ENCODE peak calls at places on chromosome 7, in eight cellular contexts. P is lower lobe of right lung, J is upper lobe of right lung, I is H9, Q is thoracic aorta, M is GM10248, E is foreskin fibroblast, C is Peyer's patch. S is an unnamed sample.

GRCh38 chr7:143285454-143285756 is 647 bp downstream of the TMEM139 start:
- DNase-seq in P (peak), J (peak), I (peak), Q (no peak), M (no peak), E (no peak), C (no peak), S (no peak)

GRCh38 chr7:83021032-83021431 is 141.7 kb downstream of the PCLO start:
- DNase-seq in P (no peak), J (no peak), I (no peak), Q (no peak), M (no peak), E (no peak), C (no peak), S (no peak)

GRCh38 chr7:87747681-87748080 is 119.5 kb downstream of the RUNDC3B start:
- DNase-seq in P (no peak), J (no peak), I (no peak), Q (no peak), M (no peak), E (no peak), C (no peak), S (no peak)

GRCh38 chr7:104272767-104273384 is 55.5 kb upstream of the LHFPL3 start:
- DNase-seq in P (no peak), J (no peak), I (no peak), Q (no peak), M (peak), E (peak), C (no peak), S (no peak)

GRCh38 chr7:117686311-117686935 is 186.8 kb downstream of the CTTNBP2 start:
- DNase-seq in P (no peak), J (no peak), I (no peak), Q (no peak), M (no peak), E (no peak), C (no peak), S (no peak)

GRCh38 chr7:141123522-141123921 is 49.7 kb downstream of the TMEM178B start:
- DNase-seq in P (no peak), J (no peak), I (no peak), Q (no peak), M (no peak), E (no peak), C (no peak), S (no peak)

GRCh38 chr7:80131675-80132435 is 2.8 kb upstream of the GNAI1 start:
- DNase-seq in P (no peak), J (no peak), I (no peak), Q (no peak), M (no peak), E (no peak), C (no peak), S (no peak)

GRCh38 chr7:79454325-79454960 is 976 bp upstream of the MAGI2 start:
- DNase-seq in P (peak), J (peak), I (peak), Q (no peak), M (no peak), E (peak), C (no peak), S (no peak)

GRCh38 chr7:117272360-117272759 is 50.5 kb downstream of the WNT2 start:
- DNase-seq in P (no peak), J (no peak), I (no peak), Q (no peak), M (no peak), E (no peak), C (no peak), S (no peak)

GRCh38 chr7:155543011-155543881 is 3.1 kb downstream of the CNPY1 start:
- DNase-seq in P (no peak), J (no peak), I (peak), Q (no peak), M (no peak), E (no peak), C (no peak), S (no peak)

GRCh38 chr7:155543926-155544325 is 2.4 kb downstream of the CNPY1 start:
- DNase-seq in P (no peak), J (no peak), I (no peak), Q (no peak), M (no peak), E (no peak), C (no peak), S (no peak)

GRCh38 chr7:155547161-155547791 is 917 bp upstream of the CNPY1 start:
- DNase-seq in P (no peak), J (no peak), I (no peak), Q (no peak), M (no peak), E (no peak), C (no peak), S (no peak)

GRCh38 chr7:155544485-155544884 is 1.9 kb downstream of the CNPY1 start:
- DNase-seq in P (no peak), J (no peak), I (no peak), Q (no peak), M (no peak), E (no peak), C (no peak), S (no peak)

GRCh38 chr7:155545348-155545747 is 1.0 kb downstream of the CNPY1 start:
- DNase-seq in P (no peak), J (no peak), I (no peak), Q (no peak), M (no peak), E (no peak), C (no peak), S (no peak)
- TF ChIP-seq CTCF in P (no peak), J (no peak), I (peak), Q (no peak), M (no peak), E (no peak), C (no peak), S (no peak)

DNA sequence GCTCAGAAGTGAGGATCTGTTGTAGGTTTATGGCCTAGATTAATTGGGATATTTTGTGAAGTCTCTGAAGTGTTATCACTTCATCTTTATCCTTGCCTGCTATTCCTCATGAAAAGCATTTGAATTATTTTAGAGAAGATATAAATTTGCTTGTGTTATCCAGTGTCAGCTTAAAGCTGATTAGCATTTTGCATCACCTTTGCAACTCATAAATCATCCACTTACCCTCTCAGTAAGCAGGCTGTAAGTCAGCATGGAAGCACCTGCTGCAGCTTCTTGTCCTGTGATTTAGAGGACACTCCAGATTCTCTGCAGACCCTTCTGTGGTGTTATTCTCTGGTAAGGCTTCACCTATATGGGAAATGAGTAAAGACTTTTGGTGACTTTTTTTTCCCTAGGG is 138.1 kb downstream of the AUTS2 start:
- DNase-seq in P (no peak), J (no peak), I (no peak), Q (no peak), M (no peak), E (no peak), C (no peak), S (no peak)
- TF ChIP-seq CTCF in P (no peak), J (no peak), I (no peak), Q (no peak), M (no peak), E (no peak), C (no peak), S (no peak)

DNA sequence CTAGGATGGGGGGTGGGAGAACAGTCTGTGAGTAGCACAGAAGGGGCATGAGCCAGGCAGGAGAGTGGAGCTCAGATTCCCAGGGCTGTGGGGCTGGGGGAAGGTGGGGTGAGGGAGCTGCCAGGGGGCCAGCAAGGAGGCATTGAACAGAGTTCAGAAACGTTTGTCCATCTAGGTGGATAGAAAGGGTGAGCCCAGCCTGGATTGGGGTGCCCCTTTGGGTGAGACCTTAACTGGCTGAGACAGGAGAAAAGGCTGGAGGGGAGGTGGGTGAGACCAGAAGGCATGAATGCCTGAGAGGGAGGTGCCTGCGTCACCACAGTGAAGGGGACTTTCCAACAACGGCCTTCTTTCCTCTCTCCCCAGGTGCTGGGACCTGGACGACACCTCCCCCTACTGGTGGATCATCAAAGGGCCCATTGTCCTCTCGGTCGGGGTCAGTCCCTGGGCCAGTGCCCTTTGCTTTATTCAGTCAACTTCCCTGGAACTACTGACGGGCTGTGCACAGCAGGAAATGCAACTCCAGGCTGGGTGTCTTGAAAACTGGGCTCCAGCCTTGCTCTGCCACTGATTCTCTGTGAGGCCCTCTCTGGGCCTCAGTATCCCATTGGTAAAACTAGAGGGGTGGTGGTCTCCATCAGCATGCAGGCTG is 11.0 kb downstream of the GHRHR start:
- DNase-seq in P (peak), J (peak), I (peak), Q (no peak), M (peak), E (no peak), C (no peak), S (no peak)
- TF ChIP-seq CTCF in P (peak), J (peak), I (peak), Q (peak), M (peak), E (peak), C (peak), S (peak)

GRCh38 chr7:46776790-46777189 is 805.1 kb downstream of the TNS3 start:
- DNase-seq in P (no peak), J (no peak), I (no peak), Q (no peak), M (no peak), E (no peak), C (no peak), S (no peak)
- TF ChIP-seq CTCF in P (peak), J (peak), I (peak), Q (no peak), M (no peak), E (peak), C (peak), S (no peak)

GRCh38 chr7:156139633-156140032 is 327.4 kb upstream of the SHH start:
- DNase-seq in P (no peak), J (peak), I (no peak), Q (no peak), M (no peak), E (no peak), C (no peak), S (no peak)
- TF ChIP-seq CTCF in P (no peak), J (no peak), I (no peak), Q (no peak), M (no peak), E (no peak), C (no peak), S (no peak)

GRCh38 chr7:1076184-1077072 is 11.5 kb upstream of the GPER1 start:
- DNase-seq in P (no peak), J (no peak), I (no peak), Q (no peak), M (no peak), E (no peak), C (no peak), S (no peak)
- TF ChIP-seq CTCF in P (no peak), J (no peak), I (no peak), Q (no peak), M (no peak), E (no peak), C (no peak), S (no peak)

GRCh38 chr7:146966274-146966673 is 849.7 kb downstream of the CNTNAP2 start:
- DNase-seq in P (no peak), J (no peak), I (no peak), Q (no peak), M (no peak), E (no peak), C (no peak), S (no peak)

GRCh38 chr7:146961617-146962016 is 845.0 kb downstream of the CNTNAP2 start:
- DNase-seq in P (no peak), J (no peak), I (no peak), Q (peak), M (no peak), E (no peak), C (no peak), S (no peak)

GRCh38 chr7:146956853-146957252 is 840.3 kb downstream of the CNTNAP2 start:
- DNase-seq in P (no peak), J (no peak), I (no peak), Q (no peak), M (no peak), E (no peak), C (no peak), S (no peak)

GRCh38 chr7:146956323-146956722 is 839.7 kb downstream of the CNTNAP2 start:
- DNase-seq in P (no peak), J (no peak), I (no peak), Q (no peak), M (no peak), E (no peak), C (no peak), S (no peak)

DNA sequence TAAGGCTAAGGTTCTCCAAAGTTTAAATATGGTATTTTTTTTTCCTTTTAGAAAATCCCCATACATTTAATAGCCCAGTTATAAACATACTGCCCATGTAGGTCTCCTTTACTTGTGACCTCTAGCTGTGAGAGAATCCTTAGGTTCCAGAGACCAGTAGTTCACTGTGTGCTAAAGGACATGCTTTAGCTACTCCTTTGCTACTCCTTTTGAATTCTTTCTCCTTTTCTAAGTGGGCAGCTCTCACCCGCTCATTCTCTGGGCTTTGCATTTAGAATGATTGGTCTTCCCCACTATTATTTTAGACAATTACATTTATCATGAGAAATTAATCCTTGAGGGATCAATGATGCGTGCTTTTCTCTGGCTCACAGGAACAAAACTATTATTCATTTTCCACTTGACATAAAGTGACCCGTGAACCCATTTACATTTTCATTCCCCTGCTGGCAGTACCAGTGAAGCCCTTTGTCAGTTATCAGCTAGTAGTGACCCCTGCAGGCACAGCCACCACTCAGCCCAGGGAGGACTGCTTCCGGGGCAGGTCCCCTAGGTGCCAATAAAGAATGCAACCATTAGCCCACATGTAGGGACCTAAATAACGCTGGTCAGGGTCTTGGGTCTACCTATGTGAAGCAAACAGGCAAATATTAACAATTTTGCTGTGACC is 844.3 kb downstream of the CNTNAP2 start:
- DNase-seq in P (no peak), J (no peak), I (peak), Q (no peak), M (no peak), E (no peak), C (no peak), S (no peak)
- TF ChIP-seq CTCF in P (no peak), J (no peak), I (peak), Q (no peak), M (no peak), E (no peak), C (no peak), S (no peak)

S was measured in CD14-positive monocyte.